ENCODE peak calls at places on chromosome 19, in seven cellular contexts. P is iPS DF 6.9, W is ascending aorta, C is colonic mucosa, T is H9, A is psoas muscle, U is SJSA1. S is an unnamed sample. For H3K9me3 and H3K4me1, the result is how much of the 10 kb centered on the place peaks cover.

GRCh38 chr19:55118401-55118991 is 1.1 kb upstream of the PPP1R12C start:
- DNase-seq in P (peak), W (no peak), C (peak), T (peak), A (peak), U (no peak), S (no peak)

GRCh38 chr19:7272856-7273578 is 21.2 kb downstream of the INSR start:
- DNase-seq in P (no peak), W (no peak), C (no peak), T (no peak), A (no peak), U (no peak), S (no peak)

GRCh38 chr19:10766681-10767201 is 48.9 kb downstream of the DNM2 start:
- DNase-seq in P (no peak), W (no peak), C (no peak), T (no peak), A (no peak), U (no peak), S (no peak)

GRCh38 chr19:13366529-13367143 is 139.6 kb downstream of the CACNA1A start:
- DNase-seq in P (peak), W (no peak), C (no peak), T (peak), A (no peak), U (no peak), S (no peak)

GRCh38 chr19:11551603-11552235 is 7.3 kb downstream of the ELOF1 start:
- DNase-seq in P (no peak), W (no peak), C (no peak), T (peak), A (no peak), U (no peak), S (peak)

GRCh38 chr19:46784262-46785053 is 3.9 kb downstream of the SLC1A5 start:
- DNase-seq in P (no peak), W (peak), C (peak), T (peak), A (peak), U (peak), S (peak)

GRCh38 chr19:31330237-31330636 is 19.0 kb downstream of the TSHZ3 start:
- DNase-seq in P (no peak), W (no peak), C (no peak), T (no peak), A (no peak), U (no peak), S (no peak)

GRCh38 chr19:33273881-33274662 is 28.3 kb downstream of the CEBPA start:
- DNase-seq in P (no peak), W (no peak), C (peak), T (no peak), A (no peak), U (no peak), S (no peak)

GRCh38 chr19:12806242-12807131 is at the start of gene RNASEH2A:
- DNase-seq in P (peak), W (no peak), C (peak), T (peak), A (peak), U (peak), S (peak)

GRCh38 chr19:10227215-10227971 is 3.7 kb downstream of the S1PR2 start:
- DNase-seq in P (no peak), W (no peak), C (no peak), T (peak), A (peak), U (no peak), S (peak)

GRCh38 chr19:55467236-55468053 is 2.9 kb upstream of the C19orf85 start:
- DNase-seq in P (no peak), W (no peak), C (peak), T (peak), A (peak), U (no peak), S (peak)

GRCh38 chr19:21256722-21257121 is 72.5 kb downstream of the ZNF708 start:
- DNase-seq in P (peak), W (no peak), C (no peak), T (no peak), A (no peak), U (no peak), S (no peak)

GRCh38 chr19:29587518-29587986 is 18.5 kb upstream of the POP4 start:
- DNase-seq in P (no peak), W (no peak), C (no peak), T (no peak), A (no peak), U (no peak), S (no peak)

GRCh38 chr19:11154683-11155047 is 917 bp downstream of the SPC24 start:
- DNase-seq in P (no peak), W (no peak), C (no peak), T (no peak), A (no peak), U (no peak), S (no peak)

GRCh38 chr19:55258476-55258827 is 365 bp downstream of the PPP6R1 start:
- DNase-seq in P (no peak), W (no peak), C (peak), T (no peak), A (no peak), U (no peak), S (no peak)

GRCh38 chr19:51915324-51915867 is 10.6 kb upstream of the ZNF649 start:
- DNase-seq in P (no peak), W (no peak), C (no peak), T (no peak), A (no peak), U (no peak), S (no peak)

GRCh38 chr19:51921949-51922348 is 5.3 kb upstream of the ZNF613 start:
- DNase-seq in P (no peak), W (no peak), C (no peak), T (no peak), A (no peak), U (no peak), S (no peak)

GRCh38 chr19:51919606-51920005 is 7.7 kb upstream of the ZNF613 start:
- DNase-seq in P (no peak), W (no peak), C (no peak), T (no peak), A (no peak), U (no peak), S (no peak)

DNA sequence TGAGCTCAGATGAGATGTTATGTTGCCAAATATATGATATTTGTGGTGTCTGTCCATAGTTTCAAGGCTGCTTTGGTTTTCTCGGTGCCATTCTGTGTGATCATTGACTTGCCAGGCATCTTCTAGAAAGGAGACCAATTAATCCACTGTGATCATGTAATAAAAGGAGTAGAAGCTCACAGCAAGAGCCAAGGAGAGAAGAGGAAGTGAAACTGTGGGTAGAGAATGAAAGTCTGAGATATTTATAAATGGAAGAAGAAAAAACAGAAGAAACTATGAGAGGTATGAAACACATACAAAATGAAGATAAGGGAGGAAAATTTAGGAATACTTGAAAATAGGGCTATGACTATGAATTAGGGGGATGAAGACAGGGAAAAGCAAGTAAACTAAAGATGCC is 11.1 kb upstream of the ZNF613 start:
- DNase-seq in P (no peak), W (no peak), C (no peak), T (no peak), A (no peak), U (no peak), S (no peak)
- H3K9me3 ChIP-seq in P (under half), W (half or more), C (under half), T (half or more), A (half or more), U (under half), S (under half)

DNA sequence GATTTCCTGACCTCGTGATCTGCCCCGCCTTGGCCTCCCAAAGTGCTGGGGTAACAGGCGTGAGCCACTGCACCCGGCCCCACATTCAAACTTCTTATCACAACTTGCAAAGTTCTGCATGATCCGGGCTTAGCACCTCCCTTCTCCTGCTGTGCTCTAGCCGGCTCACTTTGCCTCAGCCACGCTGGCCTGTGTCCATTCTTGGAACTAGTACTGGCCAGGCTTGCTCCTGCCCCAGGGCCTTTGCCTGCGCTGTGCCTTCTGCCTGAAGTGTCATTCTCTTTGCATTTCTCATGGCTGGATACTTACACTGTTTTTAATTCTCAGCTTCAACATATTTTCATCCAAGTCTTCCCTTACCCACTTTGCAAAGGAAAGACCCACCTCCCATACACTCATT is 29.9 kb downstream of the CACNG6 start:
- DNase-seq in P (no peak), W (no peak), C (no peak), T (no peak), A (no peak), U (no peak), S (no peak)
- H3K4me1 ChIP-seq in P (under half), W (under half), C (under half), T (under half), A (under half), U (half or more), S (under half)

GRCh38 chr19:18172331-18173053 is 1.1 kb upstream of the IFI30 start:
- DNase-seq in P (no peak), W (no peak), C (no peak), T (no peak), A (no peak), U (no peak), S (no peak)

GRCh38 chr19:18170714-18171255 is 2.8 kb upstream of the IFI30 start:
- DNase-seq in P (no peak), W (no peak), C (no peak), T (no peak), A (no peak), U (no peak), S (peak)

GRCh38 chr19:18173572-18174294 is at the start of gene IFI30:
- DNase-seq in P (no peak), W (peak), C (peak), T (peak), A (peak), U (no peak), S (peak)

GRCh38 chr19:18173054-18173571 is 500 bp upstream of the IFI30 start:
- DNase-seq in P (no peak), W (peak), C (no peak), T (no peak), A (peak), U (no peak), S (peak)

GRCh38 chr19:18171605-18172327 is 1.8 kb upstream of the IFI30 start:
- DNase-seq in P (no peak), W (no peak), C (no peak), T (no peak), A (no peak), U (no peak), S (no peak)
- H3K27ac ChIP-seq in P (no peak), W (peak), C (no peak), T (no peak), A (no peak), U (no peak), S (no peak)

GRCh38 chr19:27719034-27719433 is 1493.9 kb downstream of the UQCRFS1 start:
- DNase-seq in P (no peak), W (no peak), C (no peak), T (no peak), A (no peak), U (no peak), S (no peak)
- H3K9me3 ChIP-seq in P (under half), W (under half), C (under half), T (half or more), A (under half), U (under half), S (half or more)

GRCh38 chr19:38049105-38049649 is 142.2 kb downstream of the SIPA1L3 start:
- DNase-seq in P (no peak), W (no peak), C (no peak), T (no peak), A (no peak), U (no peak), S (no peak)

GRCh38 chr19:38046254-38047047 is 139.4 kb downstream of the SIPA1L3 start:
- DNase-seq in P (no peak), W (no peak), C (peak), T (no peak), A (no peak), U (no peak), S (no peak)

GRCh38 chr19:38045554-38046253 is 138.7 kb downstream of the SIPA1L3 start:
- DNase-seq in P (no peak), W (no peak), C (no peak), T (no peak), A (no peak), U (no peak), S (no peak)

GRCh38 chr19:38047641-38048040 is 140.6 kb downstream of the SIPA1L3 start:
- DNase-seq in P (no peak), W (no peak), C (no peak), T (no peak), A (no peak), U (no peak), S (no peak)

DNA sequence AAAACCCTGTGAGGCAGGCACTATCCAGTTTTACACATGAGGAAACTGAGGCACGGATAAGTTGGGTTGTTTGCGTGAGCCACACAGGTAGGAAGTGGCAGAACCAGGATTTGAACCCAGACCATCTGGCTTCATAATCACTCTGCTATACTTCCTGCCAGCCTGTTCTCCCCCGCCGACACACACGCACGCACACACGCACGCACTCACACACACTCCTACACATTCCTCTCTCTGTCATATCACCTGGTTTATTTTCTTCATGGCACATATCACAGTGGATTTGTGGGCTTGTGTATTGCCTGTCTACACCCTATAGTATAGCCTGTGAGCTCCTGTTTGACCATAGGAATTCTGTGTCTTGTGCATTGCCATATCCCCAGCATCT is 140.0 kb downstream of the SIPA1L3 start:
- DNase-seq in P (no peak), W (no peak), C (no peak), T (no peak), A (no peak), U (no peak), S (no peak)
- H3K4me1 ChIP-seq in P (under half), W (under half), C (under half), T (under half), A (under half), U (under half), S (under half)